ENCODE peak calls at places on chromosome 12, in eight cellular contexts. F, G, W, L, J, R, X and H are unnamed samples.

GRCh38 chr12:116718578-116719454 is 19.1 kb downstream of the SPRING1 start:
- DNase-seq in F (peak), G (no peak), W (no peak), L (peak), J (peak), R (no peak), X (no peak), H (no peak)

GRCh38 chr12:75529826-75530225 is 18.4 kb upstream of the KRR1 start:
- DNase-seq in F (no peak), G (no peak), W (no peak), L (no peak), J (no peak), R (no peak), X (no peak), H (no peak)

GRCh38 chr12:109640961-109641360 is 67.4 kb downstream of the MVK start:
- DNase-seq in F (no peak), G (no peak), W (no peak), L (no peak), J (no peak), R (no peak), X (no peak), H (no peak)

GRCh38 chr12:5114436-5114835 is 70.8 kb downstream of the KCNA5 start:
- DNase-seq in F (peak), G (no peak), W (no peak), L (no peak), J (no peak), R (no peak), X (no peak), H (no peak)

GRCh38 chr12:126797525-126797924 is 1469.4 kb upstream of the TMEM132C start:
- DNase-seq in F (no peak), G (no peak), W (no peak), L (no peak), J (no peak), R (no peak), X (no peak), H (no peak)

GRCh38 chr12:56520025-56520810 is 1.4 kb upstream of the RBMS2 start:
- DNase-seq in F (peak), G (no peak), W (no peak), L (peak), J (peak), R (no peak), X (no peak), H (no peak)

GRCh38 chr12:20237091-20237490 is 131.2 kb upstream of the PDE3A start:
- DNase-seq in F (no peak), G (no peak), W (no peak), L (no peak), J (no peak), R (no peak), X (no peak), H (no peak)

GRCh38 chr12:106054016-106054415 is 84.7 kb downstream of the NUAK1 start:
- DNase-seq in F (no peak), G (no peak), W (no peak), L (peak), J (no peak), R (no peak), X (no peak), H (no peak)

GRCh38 chr12:46523863-46524770 is 151.5 kb upstream of the SLC38A2 start:
- DNase-seq in F (peak), G (no peak), W (no peak), L (peak), J (peak), R (no peak), X (peak), H (peak)

GRCh38 chr12:90250766-90251165 is 542.1 kb upstream of the ATP2B1 start:
- DNase-seq in F (no peak), G (no peak), W (peak), L (peak), J (peak), R (no peak), X (peak), H (no peak)

GRCh38 chr12:12070149-12070548 is 590 bp upstream of the BCL2L14 start:
- DNase-seq in F (no peak), G (no peak), W (peak), L (no peak), J (no peak), R (no peak), X (no peak), H (no peak)

GRCh38 chr12:12072064-12072760 is 1.5 kb downstream of the BCL2L14 start:
- DNase-seq in F (no peak), G (no peak), W (peak), L (no peak), J (no peak), R (no peak), X (no peak), H (no peak)

DNA sequence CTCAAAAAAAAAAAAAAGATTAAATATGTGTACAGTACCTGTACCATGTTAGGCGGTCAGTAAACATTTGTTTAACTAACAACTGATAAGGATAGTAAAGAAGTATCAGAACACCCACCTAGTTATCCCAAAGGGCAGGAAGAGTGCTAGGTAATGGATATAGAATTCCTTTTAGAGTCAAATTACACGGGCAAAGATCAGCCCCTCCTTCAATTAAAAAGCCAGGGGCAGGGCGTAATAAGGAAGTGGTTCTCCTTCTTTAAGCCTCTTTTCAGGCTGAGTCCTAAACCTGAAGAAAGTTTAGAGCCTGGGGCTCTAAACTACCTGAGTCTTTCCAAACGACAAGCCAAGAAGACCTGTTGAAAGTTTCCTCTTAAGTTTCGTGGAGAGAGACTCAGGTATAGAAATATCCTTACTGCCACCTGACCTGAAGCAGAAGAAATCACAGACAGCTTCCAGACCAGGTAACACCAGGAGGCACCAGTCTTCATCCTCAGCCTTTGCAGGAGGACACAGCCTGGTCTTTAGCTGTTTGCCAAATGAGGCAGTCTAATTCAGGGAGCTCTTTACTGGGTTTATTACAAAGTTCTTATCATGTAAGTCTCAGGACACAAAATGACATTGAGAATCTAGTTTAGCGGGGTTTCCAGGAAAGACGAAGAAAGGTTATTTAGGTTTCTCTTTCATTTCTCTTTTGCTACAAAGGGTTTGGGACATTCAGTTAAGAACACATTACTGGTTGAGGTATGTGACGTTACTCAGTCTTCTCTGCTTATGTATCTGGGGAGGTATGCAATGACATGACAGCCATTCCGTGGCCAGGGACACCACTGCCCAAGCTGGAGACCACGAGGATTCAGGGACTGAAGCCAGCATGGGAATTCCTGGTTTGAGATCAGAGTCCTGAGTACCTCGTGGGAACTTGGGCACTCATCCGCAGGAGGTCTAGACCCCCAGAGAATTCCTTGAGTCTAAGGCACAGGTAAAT is at the start of gene BCL2L14:
- DNase-seq in F (no peak), G (no peak), W (peak), L (peak), J (no peak), R (no peak), X (peak), H (no peak)
- H3K9ac ChIP-seq in F (no peak), G (no peak), W (peak), L (no peak), J (no peak), R (no peak), X (peak), H (no peak)

DNA sequence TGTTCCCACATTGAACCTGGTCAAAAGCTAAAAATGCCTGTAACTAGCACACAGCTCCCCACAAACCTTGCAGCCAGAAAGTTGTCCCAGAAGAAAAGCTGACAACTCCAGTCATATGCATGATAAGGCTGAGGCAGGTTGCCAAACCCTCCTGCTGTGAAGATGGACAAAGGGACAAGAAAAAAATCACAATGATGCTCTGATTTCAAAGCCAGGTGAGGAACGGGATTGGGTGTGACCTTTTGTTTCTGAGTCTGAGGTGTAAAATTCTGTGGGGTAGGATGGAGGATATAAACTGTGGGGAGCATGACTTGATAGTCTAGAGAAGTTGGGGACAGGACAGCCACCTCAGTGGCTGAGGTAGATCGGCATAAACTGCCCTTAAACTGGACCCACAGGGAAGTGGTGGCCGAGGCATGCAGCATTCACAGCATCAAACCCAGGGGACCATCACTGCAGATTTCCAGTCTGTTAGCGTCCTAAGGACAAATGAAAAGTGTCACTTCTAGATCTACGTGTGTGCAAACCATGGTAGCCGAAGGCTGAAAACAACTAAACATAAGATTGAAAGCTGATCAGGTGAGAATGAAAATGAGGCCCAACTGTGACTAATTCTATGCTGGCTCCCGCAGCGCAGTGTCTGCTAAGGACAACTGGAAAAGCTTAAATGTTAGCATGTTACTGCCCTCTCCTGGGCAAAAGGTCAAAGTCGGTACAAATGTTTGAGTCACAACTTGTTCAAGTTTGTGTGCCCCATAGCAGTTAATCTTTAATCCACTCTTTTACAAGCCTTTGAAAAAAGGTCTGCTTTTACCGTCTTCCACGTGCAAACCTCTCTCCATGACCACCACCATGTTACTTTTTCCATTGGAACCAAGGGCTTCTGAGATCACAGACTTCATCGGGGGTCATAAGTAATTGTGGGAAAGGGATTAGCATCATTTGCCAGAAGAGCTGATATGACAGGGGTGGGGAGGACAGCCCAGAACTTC is 39.8 kb downstream of the GRIN2B start:
- DNase-seq in F (peak), G (peak), W (peak), L (peak), J (peak), R (peak), X (peak), H (peak)
- H3K9ac ChIP-seq in F (no peak), G (no peak), W (no peak), L (no peak), J (no peak), R (peak), X (no peak), H (no peak)

GRCh38 chr12:79128956-79129355 is 264.4 kb downstream of the SYT1 start:
- DNase-seq in F (peak), G (no peak), W (no peak), L (peak), J (no peak), R (no peak), X (no peak), H (no peak)
- H3K9ac ChIP-seq in F (no peak), G (no peak), W (no peak), L (no peak), J (no peak), R (no peak), X (no peak), H (no peak)

GRCh38 chr12:6463211-6463610 is 7.3 kb downstream of the VAMP1 start:
- DNase-seq in F (no peak), G (no peak), W (no peak), L (no peak), J (peak), R (no peak), X (no peak), H (no peak)

GRCh38 chr12:6459004-6459337 is 7.1 kb downstream of the TAPBPL start:
- DNase-seq in F (no peak), G (no peak), W (no peak), L (no peak), J (no peak), R (no peak), X (no peak), H (no peak)

GRCh38 chr12:6461401-6462233 is 8.9 kb downstream of the VAMP1 start:
- DNase-seq in F (peak), G (no peak), W (peak), L (no peak), J (no peak), R (no peak), X (peak), H (no peak)

GRCh38 chr12:6462234-6462995 is 8.1 kb downstream of the VAMP1 start:
- DNase-seq in F (no peak), G (no peak), W (no peak), L (no peak), J (peak), R (no peak), X (no peak), H (no peak)

GRCh38 chr12:6460751-6461371 is 9.0 kb downstream of the TAPBPL start:
- DNase-seq in F (no peak), G (no peak), W (no peak), L (no peak), J (no peak), R (no peak), X (peak), H (no peak)
- H3K9ac ChIP-seq in F (no peak), G (no peak), W (peak), L (no peak), J (no peak), R (no peak), X (peak), H (no peak)

GRCh38 chr12:132583311-132583710 is 27.1 kb downstream of the LRCOL1 start:
- DNase-seq in F (no peak), G (peak), W (no peak), L (no peak), J (no peak), R (no peak), X (no peak), H (no peak)
- H3K9ac ChIP-seq in F (no peak), G (no peak), W (no peak), L (no peak), J (no peak), R (no peak), X (no peak), H (no peak)

DNA sequence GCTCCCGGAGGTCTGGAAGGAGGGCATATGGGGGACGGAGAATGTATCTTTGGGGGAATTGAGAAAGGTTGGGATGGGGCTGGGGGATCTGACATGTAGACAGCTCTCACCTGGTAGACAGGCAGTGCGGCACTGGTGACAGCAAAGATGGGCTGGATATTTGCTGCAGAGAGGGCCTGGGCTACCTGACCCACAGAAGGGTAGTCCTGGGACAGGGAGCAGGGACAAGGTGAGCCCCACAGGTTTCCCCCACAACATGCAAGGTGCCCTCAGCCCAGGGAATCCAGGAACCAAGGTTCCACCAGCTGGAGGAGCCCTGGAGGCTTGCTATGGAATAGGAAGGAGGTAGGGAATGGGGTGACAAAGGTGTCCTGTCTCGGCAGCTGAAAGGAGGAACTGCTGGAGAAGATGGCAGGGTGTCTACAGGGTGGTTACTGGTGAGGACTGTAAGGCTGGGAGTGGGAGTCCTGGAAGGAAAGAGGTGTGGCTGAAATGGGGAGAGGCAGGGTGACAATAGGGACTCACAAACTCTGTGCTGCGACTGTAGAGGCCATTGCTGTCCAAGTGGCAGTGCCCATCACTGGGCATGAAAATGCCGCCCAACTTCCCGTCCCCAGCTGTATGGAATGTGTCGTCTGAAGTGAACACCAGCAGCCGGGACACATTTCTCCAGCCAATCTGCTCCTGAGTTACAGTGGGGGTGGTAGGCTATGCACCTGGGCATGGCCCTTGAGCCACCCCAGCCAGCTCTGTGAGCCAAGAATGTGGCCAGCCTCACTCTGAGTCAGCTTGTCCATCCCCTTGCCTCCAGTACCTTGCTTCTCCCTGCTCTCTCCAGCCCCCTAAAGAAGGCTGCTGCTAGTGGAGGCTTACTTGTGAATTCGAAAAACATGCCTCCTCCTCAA is 11.3 kb downstream of the ITGB7 start:
- DNase-seq in F (no peak), G (no peak), W (no peak), L (peak), J (no peak), R (no peak), X (no peak), H (no peak)
- H3K9ac ChIP-seq in F (no peak), G (no peak), W (no peak), L (no peak), J (no peak), R (no peak), X (peak), H (no peak)

GRCh38 chr12:29030006-29030405 is 119.1 kb upstream of the FAR2 start:
- DNase-seq in F (no peak), G (no peak), W (no peak), L (peak), J (no peak), R (no peak), X (no peak), H (no peak)

GRCh38 chr12:29035112-29035511 is 114.0 kb upstream of the FAR2 start:
- DNase-seq in F (no peak), G (no peak), W (no peak), L (no peak), J (no peak), R (no peak), X (no peak), H (no peak)

GRCh38 chr12:29032431-29032830 is 116.6 kb upstream of the FAR2 start:
- DNase-seq in F (no peak), G (no peak), W (no peak), L (peak), J (no peak), R (no peak), X (no peak), H (no peak)

GRCh38 chr12:29039013-29039412 is 110.1 kb upstream of the FAR2 start:
- DNase-seq in F (peak), G (no peak), W (no peak), L (peak), J (no peak), R (no peak), X (no peak), H (no peak)

DNA sequence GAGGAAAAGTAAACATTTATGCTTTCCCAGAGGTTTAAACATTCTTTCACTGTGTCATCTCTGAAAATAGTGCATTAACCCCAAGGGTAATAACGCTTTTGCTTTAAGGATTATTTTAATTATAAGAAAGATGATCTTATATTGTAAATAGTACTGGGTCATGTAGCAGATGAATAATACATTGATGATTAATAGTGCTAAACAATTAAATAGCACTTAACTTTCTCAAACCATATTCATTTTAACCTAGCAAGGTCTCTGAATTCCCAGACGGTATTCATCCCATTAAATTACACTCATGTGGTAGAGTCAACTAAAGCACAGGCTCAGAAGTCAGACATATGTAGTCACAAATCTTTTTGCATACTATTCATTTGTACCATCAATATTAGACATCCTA is 115.6 kb upstream of the FAR2 start:
- DNase-seq in F (no peak), G (no peak), W (no peak), L (no peak), J (no peak), R (no peak), X (no peak), H (no peak)
- H3K9ac ChIP-seq in F (no peak), G (no peak), W (no peak), L (no peak), J (no peak), R (no peak), X (no peak), H (no peak)

GRCh38 chr12:77352941-77353340 is 287.6 kb upstream of the E2F7 start:
- DNase-seq in F (no peak), G (no peak), W (no peak), L (peak), J (peak), R (no peak), X (no peak), H (no peak)

GRCh38 chr12:77349703-77350102 is 284.3 kb upstream of the E2F7 start:
- DNase-seq in F (no peak), G (no peak), W (no peak), L (no peak), J (no peak), R (no peak), X (no peak), H (no peak)

GRCh38 chr12:77357654-77358053 is 292.3 kb upstream of the E2F7 start:
- DNase-seq in F (no peak), G (no peak), W (no peak), L (no peak), J (no peak), R (no peak), X (no peak), H (no peak)

GRCh38 chr12:77354766-77355362 is 289.5 kb upstream of the E2F7 start:
- DNase-seq in F (peak), G (no peak), W (no peak), L (peak), J (peak), R (no peak), X (no peak), H (no peak)
- H3K9ac ChIP-seq in F (no peak), G (no peak), W (no peak), L (no peak), J (no peak), R (no peak), X (no peak), H (no peak)